ENCODE peak calls at places on chromosomes 6 and 20, in five cellular contexts. M is GM12865; I is activated CD4-positive, alpha-beta T cell treated with anti-CD3 and anti-CD28 coated beads, Interleukin-2, amount 10 ng/mL, durations not matched to agents 7 days and 5 days; T is HepG2; G is nephron progenitor cell. O is an unnamed sample.
A peak's percentile ranks its signal among the peaks of the same experiment; 100 is the strongest.

GRCh38 chr6:56381852-56382251 is 134.5 kb upstream of the COL21A1 start:
- DNase-seq in G (no peak), I (no peak), T (peak; percentile 81), M (peak; percentile 8), O (peak; percentile 16)

GRCh38 chr6:4560225-4561077 is 215.8 kb upstream of the CDYL start:
- DNase-seq in G (no peak), I (no peak), M (no peak), T (no peak), O (no peak)

GRCh38 chr20:37526238-37526838 is 1.3 kb downstream of the BLCAP start:
- DNase-seq in M (peak; percentile 32), G (peak; percentile 56), I (no peak), T (peak; percentile 73), O (peak; percentile 40)

GRCh38 chr20:38635721-38636285 is 34.2 kb downstream of the ARHGAP40 start:
- DNase-seq in T (no peak), G (no peak), M (peak; percentile 18), I (no peak), O (peak; percentile 76)

GRCh38 chr20:7856756-7857155 is 83.5 kb downstream of the HAO1 start:
- DNase-seq in T (no peak), I (no peak), M (no peak), G (no peak), O (peak; percentile 76)

GRCh38 chr20:35368616-35369423 is 43.0 kb downstream of the UQCC1 start:
- DNase-seq in I (no peak), M (no peak), T (no peak), G (peak; percentile 2), O (no peak)

GRCh38 chr6:131628726-131629125 is 684 bp upstream of the MED23 start:
- DNase-seq in G (no peak), T (no peak), I (no peak), M (no peak), O (peak; percentile 13)

GRCh38 chr20:40669692-40670091 is 19.3 kb downstream of the MAFB start:
- DNase-seq in M (no peak), I (no peak), T (no peak), G (no peak), O (no peak)

GRCh38 chr6:38955876-38956275 is 92.7 kb upstream of the GLP1R start:
- DNase-seq in M (no peak), I (no peak), G (no peak), T (no peak), O (no peak)

GRCh38 chr6:16955899-16956298 is 146.0 kb upstream of the STMND1 start:
- DNase-seq in I (no peak), M (no peak), G (no peak), T (no peak), O (no peak)

GRCh38 chr6:56649782-56650181 is 7.1 kb upstream of the DST start:
- DNase-seq in T (no peak), G (no peak), M (no peak), I (no peak), O (peak; percentile 73)

GRCh38 chr6:83053678-83054077 is 12.0 kb downstream of the UBE3D start:
- DNase-seq in I (no peak), T (no peak), G (no peak), M (no peak), O (no peak)

O was measured in fibroblast of mammary gland.